ENCODE peak calls at places on chromosomes 5 and 9, in eight cellular contexts. S, P, C, D, H, V, Q and X are unnamed samples.
A peak's percentile ranks its signal among the peaks of the same experiment; 100 is the strongest.

GRCh38 chr9:131258698-131259431 is 17.4 kb downstream of the FAM78A start:
- DNase-seq in S (no peak), D (no peak), Q (no peak), P (no peak), V (no peak), H (no peak), C (no peak), X (no peak)

GRCh38 chr9:119951090-119951489 is 581.9 kb upstream of the BRINP1 start:
- DNase-seq in D (no peak), C (no peak), Q (no peak), S (no peak), H (no peak), P (peak; percentile 97), V (no peak), X (no peak)

GRCh38 chr9:134858051-134858841 is 22.4 kb upstream of the FCN2 start:
- DNase-seq in Q (peak; percentile 85), P (peak; percentile 56), H (no peak), S (no peak), D (no peak), C (no peak), V (no peak), X (no peak)

GRCh38 chr5:177416334-177416733 is 7.0 kb upstream of the F12 start:
- DNase-seq in Q (no peak), C (no peak), D (no peak), S (no peak), P (no peak), V (no peak), H (no peak), X (no peak)

GRCh38 chr5:146072595-146072994 is 32.8 kb downstream of the PLAC8L1 start:
- DNase-seq in P (no peak), V (no peak), D (no peak), C (no peak), S (no peak), H (no peak), Q (no peak), X (no peak)

GRCh38 chr9:115004535-115004934 is 74.1 kb upstream of the TNFSF8 start:
- DNase-seq in D (no peak), P (no peak), S (no peak), H (no peak), C (no peak), Q (no peak), V (no peak), X (no peak)

GRCh38 chr9:86246752-86247161 is 12.7 kb downstream of the C9orf153 start:
- DNase-seq in H (peak; percentile 38), C (no peak), D (no peak), S (no peak), V (peak; percentile 13), P (no peak), Q (peak; percentile 89), X (no peak)

GRCh38 chr9:96117398-96118060 is 184.4 kb downstream of the HSD17B3 start:
- DNase-seq in H (no peak), S (no peak), P (no peak), D (no peak), V (no peak), Q (peak; percentile 19), C (no peak), X (no peak)

GRCh38 chr5:167943353-167943752 is 348.1 kb upstream of the WWC1 start:
- DNase-seq in Q (no peak), S (no peak), C (no peak), D (no peak), P (no peak), V (no peak), H (no peak), X (no peak)

GRCh38 chr5:150142800-150143724 is 12.6 kb downstream of the PDGFRB start:
- DNase-seq in V (peak; percentile 81), H (peak; percentile 84), S (no peak), C (no peak), D (peak; percentile 92), Q (no peak), P (peak; percentile 94), X (no peak)

GRCh38 chr5:13325765-13326164 is 618.7 kb downstream of the DNAH5 start:
- DNase-seq in C (no peak), S (no peak), V (no peak), P (peak; percentile 74), D (no peak), Q (no peak), H (no peak), X (no peak)

GRCh38 chr5:135950611-135951010 is 4.2 kb downstream of the LECT2 start:
- DNase-seq in V (no peak), D (peak; percentile 52), S (no peak), H (no peak), C (no peak), P (peak; percentile 31), Q (no peak), X (no peak)

GRCh38 chr5:131789765-131790164 is 7.1 kb downstream of the FNIP1 start:
- DNase-seq in S (no peak), P (no peak), H (no peak), D (no peak), Q (no peak), C (no peak), V (no peak), X (no peak)

GRCh38 chr9:126502417-126503332 is 111.1 kb upstream of the LMX1B start:
- DNase-seq in V (no peak), Q (no peak), D (no peak), C (no peak), S (no peak), H (no peak), P (no peak), X (no peak)

DNA sequence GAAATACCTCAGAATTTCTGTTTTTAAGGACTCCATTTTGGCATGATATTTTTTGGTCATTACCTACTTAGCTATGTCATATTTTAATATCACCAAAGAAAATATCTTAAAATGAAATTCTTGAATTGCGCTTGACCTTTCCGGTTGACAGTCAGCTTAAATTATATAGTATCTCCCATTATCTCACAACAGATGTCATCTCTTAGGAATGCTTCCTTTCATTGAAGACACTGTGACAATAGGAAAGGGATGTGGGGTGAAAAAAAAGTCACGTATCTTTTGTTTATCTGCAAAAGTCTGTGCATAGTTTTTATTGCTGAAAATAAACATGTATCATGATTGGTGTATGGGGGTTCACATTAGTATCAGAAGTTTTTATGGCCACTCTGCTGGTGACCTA is 105.8 kb downstream of the INVS start:
- DNase-seq in D (no peak), Q (no peak), P (no peak), V (no peak), C (no peak), H (no peak), S (no peak), X (no peak)
- H3K4me3 ChIP-seq in D (no peak overlapping the region), Q (no peak overlapping the region), P (no peak overlapping the region), V (no peak overlapping the region), C (no peak overlapping the region), H (no peak overlapping the region), S (no peak overlapping the region), X (no peak overlapping the region)

DNA sequence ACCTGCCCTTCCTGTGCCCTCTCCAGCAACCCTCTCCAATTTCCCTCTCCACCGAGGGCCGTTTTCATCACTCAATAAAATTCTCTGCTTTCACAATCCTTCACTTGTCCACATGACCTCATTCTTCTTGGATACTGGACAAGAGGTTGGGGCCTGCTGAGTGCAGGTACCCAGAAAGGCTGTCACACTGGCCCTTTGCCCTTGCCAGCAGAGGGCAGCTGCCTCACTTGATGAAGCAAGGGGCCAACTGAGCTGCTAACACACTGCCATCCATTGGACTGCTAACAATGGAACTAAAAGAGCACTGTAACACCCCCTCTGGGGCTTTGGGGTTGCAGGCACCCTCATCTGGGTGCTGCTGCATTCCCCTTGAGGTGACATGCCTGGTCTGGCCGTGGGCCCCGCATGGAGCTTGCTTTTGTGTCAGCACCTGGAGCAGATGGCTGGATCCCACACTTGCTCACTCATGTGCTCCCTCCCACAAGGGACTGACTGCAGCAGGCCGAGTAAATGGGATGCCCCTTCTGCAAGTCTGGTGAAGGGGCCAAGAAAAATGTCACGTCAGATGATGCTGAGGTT is 308.1 kb upstream of the ADCY2 start:
- DNase-seq in H (no peak), V (no peak), D (no peak), S (no peak), Q (no peak), P (no peak), C (no peak), X (no peak)
- TF ChIP-seq CTCF in H (no peak), V (no peak), D (no peak), S (no peak), Q (no peak), P (no peak), C (no peak), X (no peak)

DNA sequence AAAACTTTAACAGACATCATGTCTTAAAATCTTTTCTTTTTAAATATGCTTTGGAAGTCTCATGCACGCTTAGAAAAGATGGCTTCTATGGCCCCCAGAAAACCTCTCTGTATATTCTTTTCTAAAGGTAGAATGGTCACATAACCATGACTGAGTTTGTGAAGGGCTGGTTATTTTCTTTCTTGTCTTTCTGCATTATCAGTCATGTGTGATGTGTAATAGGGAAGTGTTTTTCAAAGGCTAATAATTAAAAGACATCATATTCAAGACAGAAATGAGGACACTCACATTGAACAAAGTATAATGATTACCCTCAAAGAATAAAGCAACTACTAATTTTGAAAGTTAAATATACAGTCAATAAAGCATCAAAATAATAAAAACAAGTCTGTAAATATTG is 253.4 kb downstream of the TRPM3 start:
- DNase-seq in V (no peak), C (no peak), S (no peak), H (no peak), Q (no peak), P (no peak), D (no peak), X (no peak)
- H3K4me3 ChIP-seq in V (no peak overlapping the region), C (no peak overlapping the region), S (no peak overlapping the region), H (no peak overlapping the region), Q (no peak overlapping the region), P (no peak overlapping the region), D (no peak overlapping the region), X (no peak overlapping the region)

GRCh38 chr5:178836628-178837027 is 23.1 kb upstream of the ZNF354B start:
- DNase-seq in H (no peak), Q (no peak), V (no peak), P (no peak), S (no peak), D (no peak), C (no peak), X (no peak)

GRCh38 chr5:178839319-178839704 is 20.4 kb upstream of the ZNF354B start:
- DNase-seq in C (no peak), V (no peak), S (peak; percentile 43), D (no peak), Q (no peak), H (peak; percentile 52), P (no peak), X (peak; percentile 50)
- TF ChIP-seq CTCF in C (peak; percentile 42), V (no peak), S (peak; percentile 20), D (no peak), Q (no peak), H (peak; percentile 66), P (no peak), X (peak; percentile 93)

DNA sequence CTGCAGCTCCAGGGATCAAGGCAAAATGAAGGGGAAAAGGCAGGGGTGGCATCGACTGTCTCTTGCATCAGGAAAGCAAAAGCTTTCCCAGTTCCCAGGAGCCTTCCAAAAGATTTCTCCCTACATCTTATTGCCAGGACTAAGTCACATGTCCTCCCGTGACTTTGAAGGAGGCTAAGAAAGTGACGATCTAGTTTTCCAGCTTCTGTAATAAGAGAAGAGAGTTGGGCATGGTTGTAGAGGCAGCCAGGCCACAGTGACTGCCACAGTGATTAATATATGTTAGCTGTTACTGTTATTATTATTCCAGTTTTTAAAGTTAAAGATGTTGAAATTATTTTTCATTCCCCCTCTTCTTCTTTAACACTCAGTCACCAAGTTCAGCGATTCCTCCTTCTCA is 77.1 kb downstream of the RMI1 start:
- DNase-seq in C (no peak), Q (no peak), D (no peak), P (no peak), V (no peak), H (no peak), S (no peak), X (no peak)
- H3K4me3 ChIP-seq in C (no peak overlapping the region), Q (no peak overlapping the region), D (no peak overlapping the region), P (no peak overlapping the region), V (no peak overlapping the region), H (no peak overlapping the region), S (no peak overlapping the region), X (no peak overlapping the region)